ENCODE peak calls at places on chromosomes 4 and X, in ten cellular contexts. G is tibial nerve, D is K562, Z is colonic mucosa, J is testis, F is left ventricle myocardium inferior, C is cardiac muscle cell, H is Panc1, S is NT2/D1, X is right lobe of liver. L is an unnamed sample. For H3K4me1, the result is how much of the 10 kb centered on the place peaks cover.

GRCh38 chrX:7132335-7133035 is 15.0 kb upstream of the STS start:
- DNase-seq in J (peak), X (peak), D (peak), S (peak), F (no peak), Z (peak), H (no peak), G (peak), C (peak), L (no peak)

GRCh38 chr4:179989975-179990374 is 2253.2 kb upstream of the TENM3 start:
- DNase-seq in J (no peak), X (no peak), D (no peak), F (no peak), H (no peak), G (no peak), C (no peak), S (no peak), Z (no peak), L (no peak)

GRCh38 chr4:26116057-26116456 is 202.0 kb downstream of the SMIM20 start:
- DNase-seq in Z (no peak), F (no peak), C (no peak), J (no peak), X (no peak), G (no peak), D (no peak), H (no peak), S (no peak), L (no peak)

GRCh38 chrX:30938295-30938694 is 49.2 kb upstream of the TAB3 start:
- DNase-seq in Z (no peak), H (no peak), J (no peak), G (no peak), C (no peak), X (no peak), D (no peak), F (no peak), S (no peak), L (no peak)

GRCh38 chrX:74924449-74925209 is 623 bp downstream of the NEXMIF start:
- DNase-seq in G (no peak), F (peak), Z (peak), D (no peak), S (peak), H (no peak), X (peak), C (peak), J (peak), L (no peak)

GRCh38 chr4:98662619-98663225 is 4.3 kb upstream of the TSPAN5 start:
- DNase-seq in H (no peak), C (no peak), S (no peak), G (no peak), F (no peak), D (no peak), X (no peak), J (no peak), Z (no peak), L (no peak)

GRCh38 chr4:178275671-178276360 is 833.6 kb upstream of the AGA start:
- DNase-seq in H (no peak), Z (no peak), G (no peak), S (no peak), D (peak), C (no peak), X (no peak), J (peak), F (no peak), L (no peak)

GRCh38 chr4:84920591-84920990 is 45.9 kb downstream of the WDFY3 start:
- DNase-seq in X (no peak), S (no peak), D (no peak), G (no peak), Z (no peak), F (no peak), H (no peak), J (no peak), C (peak), L (no peak)

GRCh38 chrX:115134366-115134765 is 54.8 kb upstream of the RBMXL3 start:
- DNase-seq in F (no peak), C (no peak), G (no peak), J (no peak), S (no peak), D (no peak), X (no peak), Z (no peak), H (no peak), L (no peak)

GRCh38 chrX:55008571-55009358 is 8.6 kb downstream of the APEX2 start:
- DNase-seq in Z (no peak), F (peak), H (no peak), S (no peak), C (peak), X (no peak), J (no peak), D (no peak), G (no peak), L (peak)

GRCh38 chr4:104815593-104816156 is 321.0 kb upstream of the CXXC4 start:
- DNase-seq in H (no peak), S (no peak), X (no peak), D (no peak), C (no peak), J (no peak), F (no peak), Z (no peak), G (no peak), L (no peak)

GRCh38 chrX:136954930-136955329 is 74.4 kb upstream of the RBMX start:
- DNase-seq in F (no peak), H (peak), C (peak), J (no peak), G (no peak), X (no peak), D (peak), S (no peak), Z (no peak), L (no peak)

GRCh38 chrX:103932133-103932532 is 30.3 kb upstream of the TMSB15B start:
- DNase-seq in S (no peak), Z (no peak), F (no peak), H (no peak), C (no peak), G (no peak), X (no peak), D (no peak), J (no peak), L (no peak)

GRCh38 chr4:155773196-155773800 is 14.5 kb downstream of the GUCY1B1 start:
- DNase-seq in G (no peak), S (no peak), Z (no peak), X (no peak), J (no peak), D (no peak), C (no peak), H (no peak), F (no peak), L (no peak)

GRCh38 chrX:97685753-97686152 is 802.0 kb downstream of the RPA4 start:
- DNase-seq in H (peak), C (peak), Z (peak), D (peak), G (no peak), J (peak), X (peak), F (no peak), S (no peak), L (no peak)

GRCh38 chrX:66766318-66766717 is 127.4 kb upstream of the EDA2R start:
- DNase-seq in X (no peak), D (no peak), H (no peak), J (no peak), Z (no peak), S (no peak), G (no peak), F (no peak), C (no peak), L (no peak)

GRCh38 chr4:1122501-1122900 is 9.1 kb upstream of the RNF212 start:
- DNase-seq in H (no peak), Z (peak), X (no peak), G (no peak), C (no peak), D (no peak), J (no peak), S (no peak), F (no peak), L (no peak)

GRCh38 chrX:76957485-76957884 is 489.7 kb upstream of the FGF16 start:
- DNase-seq in C (no peak), Z (no peak), D (no peak), H (no peak), X (no peak), F (no peak), J (no peak), S (no peak), G (no peak), L (no peak)

GRCh38 chrX:40207626-40208025 is 109.9 kb upstream of the BCOR start:
- DNase-seq in D (peak), J (no peak), Z (no peak), X (no peak), F (no peak), G (no peak), S (no peak), C (no peak), H (no peak), L (no peak)

GRCh38 chrX:86806786-86807185 is 658.5 kb downstream of the DACH2 start:
- DNase-seq in G (no peak), X (no peak), J (peak), D (peak), C (no peak), Z (no peak), F (no peak), S (peak), H (peak), L (no peak)

GRCh38 chr4:5361968-5362367 is 310.7 kb downstream of the STK32B start:
- DNase-seq in D (peak), J (no peak), X (no peak), S (no peak), H (no peak), Z (no peak), C (peak), G (no peak), F (no peak), L (no peak)

GRCh38 chr4:17619416-17620105 is 5.1 kb downstream of the MED28 start:
- DNase-seq in S (no peak), C (no peak), H (no peak), G (no peak), Z (no peak), J (no peak), D (no peak), X (no peak), F (no peak), L (peak)

GRCh38 chr4:126957555-126958440 is 675.0 kb upstream of the INTU start:
- DNase-seq in Z (no peak), X (no peak), D (peak), F (no peak), S (no peak), J (no peak), G (no peak), C (peak), H (no peak), L (no peak)

GRCh38 chr4:26028793-26029511 is 114.9 kb downstream of the SMIM20 start:
- DNase-seq in X (peak), F (peak), G (peak), Z (peak), D (peak), C (peak), H (no peak), J (peak), S (peak), L (peak)

GRCh38 chr4:45954280-45954679 is 169.6 kb downstream of the GABRG1 start:
- DNase-seq in H (no peak), S (no peak), G (no peak), J (no peak), F (no peak), X (no peak), D (no peak), Z (no peak), C (no peak), L (no peak)

GRCh38 chrX:102934624-102935023 is 2.4 kb upstream of the RAB40AL start:
- DNase-seq in X (no peak), C (peak), H (peak), G (peak), J (peak), S (peak), Z (peak), F (no peak), D (peak), L (no peak)

GRCh38 chr4:186190456-186191265 is 706 bp upstream of the CYP4V2 start:
- DNase-seq in C (peak), Z (peak), G (peak), J (peak), D (peak), X (peak), S (no peak), F (no peak), H (no peak), L (peak)

GRCh38 chrX:22110729-22111494 is 78.8 kb downstream of the PHEX start:
- DNase-seq in Z (no peak), G (no peak), X (peak), S (no peak), F (no peak), J (no peak), D (no peak), H (no peak), C (no peak), L (no peak)

DNA sequence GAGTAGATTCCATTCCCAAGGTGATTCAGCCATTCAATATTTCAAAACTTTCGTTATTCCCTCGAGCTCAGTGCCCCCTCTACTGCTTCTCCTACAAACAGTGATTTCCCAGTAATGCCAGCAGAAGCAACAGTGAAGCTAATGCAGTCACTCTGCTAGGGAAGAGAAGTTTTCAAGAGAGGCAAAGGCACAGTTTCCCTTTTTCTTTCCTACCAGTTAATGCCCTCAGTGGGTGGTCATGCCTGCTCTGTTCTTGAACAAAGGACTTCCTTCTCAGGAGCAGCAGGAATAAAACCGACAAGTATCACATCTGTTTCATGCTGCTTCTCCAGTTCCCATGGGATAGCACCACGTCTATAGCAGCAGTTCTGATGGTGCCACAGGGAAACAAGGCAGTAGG is 317.2 kb downstream of the TENM3 start:
- DNase-seq in S (peak), X (no peak), D (no peak), C (no peak), H (no peak), F (no peak), Z (no peak), J (no peak), G (no peak), L (no peak)
- H3K4me3 ChIP-seq in S (no peak), X (no peak), D (no peak), C (no peak), H (peak), F (no peak), Z (no peak), J (no peak), G (no peak), L (no peak)

GRCh38 chr4:57103051-57103450 is 7.1 kb downstream of the IGFBP7 start:
- DNase-seq in J (no peak), X (no peak), D (no peak), H (no peak), F (peak), S (no peak), Z (no peak), G (no peak), C (peak), L (no peak)
- H3K4me1 ChIP-seq in J (under half), X (under half), D (under half), H (under half), F (half or more), S (under half), Z (under half), G (half or more), C (under half), L (under half)

GRCh38 chrX:26597981-26598380 is 382.0 kb downstream of the MAGEB5 start:
- DNase-seq in H (no peak), Z (no peak), D (no peak), S (no peak), F (no peak), G (no peak), X (no peak), C (no peak), J (peak), L (no peak)
- H3K4me3 ChIP-seq in H (no peak), Z (no peak), D (no peak), S (no peak), F (no peak), G (no peak), X (no peak), C (no peak), J (no peak), L (no peak)

DNA sequence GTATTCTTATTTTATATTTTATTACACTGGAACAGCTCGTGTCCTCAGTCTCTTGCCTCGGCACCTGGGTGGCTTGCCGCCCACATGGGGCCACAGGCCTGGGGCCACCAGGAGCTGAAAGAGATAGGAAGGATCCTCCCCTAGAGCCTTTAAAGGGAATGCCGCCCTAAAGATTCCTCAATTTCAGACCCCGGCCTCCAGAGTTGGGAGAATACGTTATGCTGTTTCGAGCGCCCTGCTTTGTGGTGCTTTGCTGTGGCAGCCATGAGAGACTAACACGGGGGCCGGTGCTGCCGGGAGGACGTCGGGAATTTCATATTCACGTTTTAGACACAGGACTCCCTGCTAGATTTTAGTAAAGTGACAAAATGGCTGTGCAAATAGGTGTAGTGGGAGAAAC is 33.2 kb downstream of the ACOX3 start:
- DNase-seq in H (no peak), X (no peak), G (no peak), C (no peak), J (no peak), S (no peak), Z (no peak), D (no peak), F (no peak), L (no peak)
- H3K4me1 ChIP-seq in H (under half), X (under half), G (under half), C (under half), J (under half), S (under half), Z (under half), D (under half), F (half or more), L (under half)

L was measured in gastrocnemius medialis.